ENCODE peak calls at places on chromosomes 13 and 19, in five cellular contexts. A is RWPE1, Z is colonic mucosa, K is coronary artery, Y is endodermal cell. N is an unnamed sample.

GRCh38 chr19:17107546-17108452 is 32.2 kb downstream of the MYO9B start:
- DNase-seq in A (peak; percentile 99), K (peak; percentile 97), Z (peak; percentile 64), Y (no peak), N (no peak)

GRCh38 chr13:20610006-20610405 is 43.0 kb downstream of the IFT88 start:
- DNase-seq in A (no peak), Y (no peak), K (no peak), Z (no peak), N (no peak)

GRCh38 chr13:31209819-31210209 is 10.0 kb downstream of the B3GLCT start:
- DNase-seq in A (no peak), Z (no peak), Y (no peak), K (no peak), N (no peak)

GRCh38 chr19:15101479-15102082 is 5.6 kb upstream of the SYDE1 start:
- DNase-seq in K (no peak), Z (peak; percentile 52), Y (peak; percentile 90), A (no peak), N (no peak)

GRCh38 chr19:35040826-35041547 is 534 bp upstream of the HPN start:
- DNase-seq in K (no peak), Y (peak; percentile 92), Z (peak; percentile 82), A (no peak), N (no peak)

GRCh38 chr19:35670686-35671085 is 4.4 kb downstream of the UPK1A start:
- DNase-seq in A (no peak), K (no peak), Y (no peak), Z (no peak), N (no peak)

GRCh38 chr13:34340534-34340933 is 522.6 kb downstream of the RFC3 start:
- DNase-seq in Z (no peak), A (peak; percentile 14), Y (no peak), K (no peak), N (no peak)

GRCh38 chr19:38869836-38870607 is 8.1 kb downstream of the RINL start:
- DNase-seq in K (peak; percentile 85), Z (peak; percentile 86), A (peak; percentile 20), Y (peak; percentile 91), N (no peak)

GRCh38 chr13:59865398-59865797 is 298.3 kb downstream of the DIAPH3 start:
- DNase-seq in Z (no peak), Y (no peak), K (no peak), A (no peak), N (no peak)

GRCh38 chr13:48158915-48159314 is 64.0 kb upstream of the MED4 start:
- DNase-seq in Y (no peak), Z (no peak), A (no peak), K (no peak), N (no peak)

GRCh38 chr13:22517544-22517943 is 663.2 kb upstream of the SGCG start:
- DNase-seq in K (no peak), Z (no peak), Y (no peak), A (no peak), N (no peak)

GRCh38 chr19:45164577-45165335 is 4.0 kb upstream of the NKPD1 start:
- DNase-seq in Z (peak; percentile 75), K (no peak), A (peak; percentile 67), Y (peak; percentile 96), N (no peak)

GRCh38 chr19:48121909-48122371 is 11.3 kb upstream of the PLA2G4C start:
- DNase-seq in A (peak; percentile 32), Y (no peak), K (no peak), Z (no peak), N (no peak)

GRCh38 chr19:45123440-45123850 is 30.5 kb downstream of the PPP1R37 start:
- DNase-seq in A (peak; percentile 57), Z (no peak), Y (no peak), K (no peak), N (no peak)

GRCh38 chr13:73365240-73365639 is 306.4 kb downstream of the KLF5 start:
- DNase-seq in A (peak; percentile 13), Z (no peak), K (no peak), Y (no peak), N (no peak)

GRCh38 chr13:27954406-27954851 is 14.7 kb downstream of the CDX2 start:
- DNase-seq in K (no peak), Y (peak; percentile 79), A (no peak), Z (peak; percentile 63), N (no peak)

GRCh38 chr13:76630629-76631028 is 255.6 kb downstream of the KCTD12 start:
- DNase-seq in K (no peak), Y (no peak), Z (no peak), A (no peak), N (no peak)

GRCh38 chr19:36051236-36051635 is 2.8 kb downstream of the THAP8 start:
- DNase-seq in K (no peak), A (no peak), Y (peak; percentile 89), Z (no peak), N (no peak)

GRCh38 chr19:38023245-38023644 is 116.2 kb downstream of the SIPA1L3 start:
- DNase-seq in A (no peak), Y (no peak), Z (no peak), K (no peak), N (no peak)

GRCh38 chr19:15115080-15115479 is 7.9 kb downstream of the SYDE1 start:
- DNase-seq in A (no peak), Z (peak; percentile 53), K (no peak), Y (no peak), N (peak; percentile 91)

GRCh38 chr19:44741841-44742352 is 6.6 kb upstream of the BCL3 start:
- DNase-seq in Z (peak; percentile 99), A (peak; percentile 94), K (peak; percentile 99), Y (peak; percentile 72), N (no peak)

GRCh38 chr13:97855570-97855970 is 97.9 kb upstream of the IPO5 start:
- DNase-seq in Y (peak; percentile 65), K (no peak), A (peak; percentile 68), Z (peak; percentile 37), N (no peak)

GRCh38 chr13:42819712-42820111 is 38.3 kb downstream of the FAM216B start:
- DNase-seq in Y (no peak), A (no peak), Z (no peak), K (no peak), N (no peak)

GRCh38 chr19:51325161-51325979 is 13.9 kb downstream of the IGLON5 start:
- DNase-seq in K (no peak), A (no peak), Y (peak; percentile 41), Z (no peak), N (no peak)

GRCh38 chr19:51326216-51327065 is 15.0 kb downstream of the IGLON5 start:
- DNase-seq in Z (no peak), A (no peak), Y (peak; percentile 30), K (no peak), N (no peak)

GRCh38 chr19:51329411-51329810 is 12.5 kb downstream of the VSIG10L start:
- DNase-seq in A (no peak), K (no peak), Y (peak; percentile 42), Z (no peak), N (peak; percentile 44)

GRCh38 chr19:51330366-51330765 is 11.6 kb downstream of the VSIG10L start:
- DNase-seq in Z (no peak), Y (peak; percentile 45), A (no peak), K (no peak), N (peak; percentile 21)

DNA sequence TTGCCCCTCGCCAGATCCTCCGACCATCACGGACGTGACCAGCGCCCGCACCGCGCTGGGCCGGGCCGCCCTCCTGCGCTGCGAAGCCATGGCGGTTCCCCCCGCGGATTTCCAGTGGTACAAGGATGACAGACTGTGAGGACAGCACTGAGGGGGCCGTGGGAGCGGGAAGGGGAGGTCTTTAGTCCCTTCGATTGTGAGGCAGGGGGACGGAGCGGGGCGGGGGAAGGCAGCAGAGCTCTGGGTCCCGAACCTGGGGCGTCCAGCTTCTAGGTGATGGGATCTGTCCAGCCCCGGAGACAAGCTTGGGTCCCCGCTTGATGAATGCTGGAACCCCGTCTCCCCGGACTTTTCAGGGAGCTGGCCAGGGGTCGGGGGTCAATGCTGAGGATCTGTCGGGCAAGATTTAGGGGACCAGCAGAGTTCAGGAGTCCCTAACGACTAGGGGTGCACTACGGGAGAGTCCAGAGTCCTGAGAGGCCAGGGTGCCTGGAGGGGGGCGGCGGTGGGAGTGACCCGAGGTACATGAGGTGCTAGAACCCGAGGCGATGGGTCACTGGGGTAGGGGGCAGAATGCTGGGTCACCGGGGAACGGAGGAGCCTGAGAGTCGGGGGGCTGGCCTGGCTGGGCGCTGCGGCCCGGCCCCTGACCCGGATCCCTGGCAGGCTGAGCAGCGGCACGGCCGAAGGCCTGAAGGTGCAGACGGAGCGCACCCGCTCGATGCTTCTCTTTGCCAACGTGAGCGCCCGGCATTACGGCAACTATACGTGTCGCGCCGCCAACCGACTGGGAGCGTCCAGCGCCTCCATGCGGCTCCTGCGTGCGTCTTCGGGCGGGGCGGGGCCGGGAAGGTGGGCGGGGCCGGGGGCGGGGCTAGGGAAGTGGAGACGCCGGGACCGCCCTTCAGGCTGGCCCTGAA is 14.6 kb downstream of the VSIG10L start:
- DNase-seq in Z (peak; percentile 61), Y (peak; percentile 95), K (no peak), A (peak; percentile 75), N (no peak)
- TF ChIP-seq CTCF in Z (no peak), Y (peak; percentile 63), K (no peak), A (peak; percentile 38), N (peak; percentile 10)

GRCh38 chr19:56071151-56071550 is 49.9 kb downstream of the ZNF787 start:
- DNase-seq in K (no peak), Y (peak; percentile 67), Z (no peak), A (no peak), N (peak; percentile 34)

GRCh38 chr19:56066152-56067023 is 54.7 kb downstream of the ZNF787 start:
- DNase-seq in A (peak; percentile 74), K (no peak), Z (peak; percentile 69), Y (peak; percentile 92), N (no peak)

DNA sequence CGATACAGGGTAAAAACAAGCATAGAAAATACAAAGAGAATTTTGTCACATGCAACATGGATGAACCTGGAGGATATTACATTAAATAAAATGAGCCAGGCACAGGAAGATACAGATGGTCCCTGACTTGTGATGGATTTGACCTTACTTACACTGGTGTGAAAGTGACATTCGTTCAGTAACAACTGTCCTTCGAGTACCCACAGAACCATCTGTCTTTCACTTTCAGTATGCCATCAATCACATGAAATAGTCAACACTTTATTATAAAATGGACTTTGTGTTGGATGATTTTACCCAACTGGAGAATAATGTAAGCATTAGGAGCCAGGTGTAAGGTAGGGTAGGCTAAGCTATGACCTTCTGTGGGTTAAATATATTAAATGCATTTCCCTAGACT is 51.5 kb downstream of the ZNF787 start:
- DNase-seq in Z (no peak), A (no peak), K (no peak), Y (no peak), N (no peak)
- TF ChIP-seq CTCF in Z (no peak), A (no peak), K (no peak), Y (no peak), N (no peak)

GRCh38 chr13:95243207-95243606 is 58.0 kb downstream of the ABCC4 start:
- DNase-seq in K (no peak), A (no peak), Y (no peak), Z (no peak), N (no peak)
- TF ChIP-seq CTCF in K (no peak), A (no peak), Y (no peak), Z (no peak), N (no peak)

DNA sequence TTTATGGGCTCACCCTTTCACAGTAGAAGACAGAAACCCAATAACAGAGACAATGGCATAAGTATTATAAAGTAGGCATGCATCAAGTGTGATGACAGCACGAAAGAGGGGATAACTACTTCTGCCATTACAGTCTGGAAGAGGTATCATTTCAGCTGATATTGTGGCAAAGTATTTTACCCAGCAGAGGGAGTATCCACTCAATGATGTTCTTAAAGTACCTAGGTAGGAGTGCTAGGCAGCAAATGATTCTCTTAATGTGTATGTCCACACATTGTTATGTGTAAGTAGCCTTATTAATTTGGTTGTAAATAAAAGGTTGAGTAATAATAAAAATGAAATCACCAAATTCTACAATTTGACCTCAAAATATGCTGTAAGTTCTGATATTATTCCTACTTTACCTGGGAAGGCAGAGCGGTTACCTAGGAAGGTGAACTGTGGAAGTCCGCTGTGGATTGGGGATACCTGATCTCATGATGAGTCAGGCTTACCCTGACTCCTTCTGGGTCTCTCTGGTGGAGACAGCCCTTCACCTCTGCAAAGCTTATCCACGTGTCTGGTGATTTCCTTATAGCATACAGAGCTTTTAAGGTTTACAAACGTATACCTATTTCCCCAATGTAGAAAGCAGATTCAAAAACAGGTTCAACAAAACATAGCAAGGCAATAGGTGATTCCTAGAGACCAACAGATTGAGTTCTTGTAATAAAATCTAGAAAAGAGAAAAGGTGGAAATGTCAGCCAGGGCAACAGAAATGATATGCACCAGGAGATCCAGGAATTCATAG is 4.0 kb upstream of the UBAC2 start:
- DNase-seq in K (no peak), A (peak; percentile 57), Z (peak; percentile 21), Y (no peak), N (no peak)
- TF ChIP-seq CTCF in K (no peak), A (no peak), Z (peak; percentile 11), Y (peak; percentile 61), N (peak; percentile 61)